ENCODE peak calls at places on chromosomes 7 and 10, in five cellular contexts. E, U, G, F and M are unnamed samples.

GRCh38 chr10:69703256-69703655 is 73.2 kb downstream of the FAM241B start:
- DNase-seq in U (no peak), F (no peak), G (no peak), E (no peak), M (no peak)

GRCh38 chr10:122393288-122393687 is 18.8 kb downstream of the PLEKHA1 start:
- DNase-seq in U (no peak), F (no peak), E (no peak), G (no peak), M (no peak)

GRCh38 chr10:91340613-91341362 is 69.4 kb upstream of the HECTD2 start:
- DNase-seq in E (no peak), G (no peak), F (peak; percentile 49), U (peak; percentile 78), M (no peak)

GRCh38 chr7:141042222-141043193 is 27.8 kb upstream of the MRPS33 start:
- DNase-seq in G (no peak), F (no peak), U (no peak), E (no peak), M (no peak)

GRCh38 chr10:88743999-88744398 is 15.8 kb upstream of the LIPN start:
- DNase-seq in E (no peak), U (no peak), G (no peak), F (no peak), M (no peak)

GRCh38 chr10:79445217-79445707 is at the start of gene ZCCHC24:
- DNase-seq in U (peak; percentile 57), F (peak; percentile 60), G (peak; percentile 45), E (peak; percentile 22), M (no peak)

GRCh38 chr10:18860591-18861205 is 187.9 kb upstream of the MALRD1 start:
- DNase-seq in U (no peak), E (no peak), G (no peak), F (no peak), M (no peak)

GRCh38 chr10:35640951-35641429 is 1.1 kb downstream of the FZD8 start:
- DNase-seq in U (peak; percentile 51), G (peak; percentile 55), E (peak; percentile 31), F (peak; percentile 50), M (no peak)

GRCh38 chr10:48506147-48506917 is 98.5 kb downstream of the ARHGAP22 start:
- DNase-seq in F (no peak), U (no peak), E (peak; percentile 68), G (no peak), M (no peak)

GRCh38 chr10:129774082-129774735 is 189.9 kb downstream of the EBF3 start:
- DNase-seq in E (no peak), F (no peak), G (no peak), U (no peak), M (no peak)

GRCh38 chr7:139055674-139056073 is 19.8 kb upstream of the ZC3HAV1L start:
- DNase-seq in F (no peak), U (no peak), G (no peak), E (no peak), M (no peak)

GRCh38 chr10:43287056-43288007 is 20.5 kb upstream of the RASGEF1A start:
- DNase-seq in U (no peak), G (peak; percentile 87), E (peak; percentile 66), F (peak; percentile 58), M (no peak)

GRCh38 chr7:137996386-137996851 is 5.5 kb downstream of the CREB3L2 start:
- DNase-seq in G (no peak), E (no peak), F (no peak), U (peak; percentile 34), M (no peak)

GRCh38 chr10:71077143-71077581 is 135.2 kb upstream of the UNC5B start:
- DNase-seq in U (no peak), G (no peak), F (no peak), E (no peak), M (no peak)

GRCh38 chr7:121410829-121411596 is 14.9 kb upstream of the FAM3C start:
- DNase-seq in G (no peak), E (no peak), F (no peak), U (no peak), M (no peak)

GRCh38 chr7:121406461-121406860 is 10.4 kb upstream of the FAM3C start:
- DNase-seq in E (no peak), U (no peak), F (no peak), G (no peak), M (no peak)

GRCh38 chr7:121404348-121404747 is 8.2 kb upstream of the FAM3C start:
- DNase-seq in G (no peak), U (no peak), E (no peak), F (no peak), M (no peak)

GRCh38 chr7:121411597-121411979 is 15.5 kb upstream of the FAM3C start:
- DNase-seq in G (no peak), F (no peak), U (no peak), E (no peak), M (no peak)

GRCh38 chr7:121406866-121407439 is 10.8 kb upstream of the FAM3C start:
- DNase-seq in E (no peak), U (no peak), F (no peak), G (no peak), M (no peak)
- TF ChIP-seq POLR2A in E (no peak), U (no peak), F (no peak), G (no peak), M (no peak)

DNA sequence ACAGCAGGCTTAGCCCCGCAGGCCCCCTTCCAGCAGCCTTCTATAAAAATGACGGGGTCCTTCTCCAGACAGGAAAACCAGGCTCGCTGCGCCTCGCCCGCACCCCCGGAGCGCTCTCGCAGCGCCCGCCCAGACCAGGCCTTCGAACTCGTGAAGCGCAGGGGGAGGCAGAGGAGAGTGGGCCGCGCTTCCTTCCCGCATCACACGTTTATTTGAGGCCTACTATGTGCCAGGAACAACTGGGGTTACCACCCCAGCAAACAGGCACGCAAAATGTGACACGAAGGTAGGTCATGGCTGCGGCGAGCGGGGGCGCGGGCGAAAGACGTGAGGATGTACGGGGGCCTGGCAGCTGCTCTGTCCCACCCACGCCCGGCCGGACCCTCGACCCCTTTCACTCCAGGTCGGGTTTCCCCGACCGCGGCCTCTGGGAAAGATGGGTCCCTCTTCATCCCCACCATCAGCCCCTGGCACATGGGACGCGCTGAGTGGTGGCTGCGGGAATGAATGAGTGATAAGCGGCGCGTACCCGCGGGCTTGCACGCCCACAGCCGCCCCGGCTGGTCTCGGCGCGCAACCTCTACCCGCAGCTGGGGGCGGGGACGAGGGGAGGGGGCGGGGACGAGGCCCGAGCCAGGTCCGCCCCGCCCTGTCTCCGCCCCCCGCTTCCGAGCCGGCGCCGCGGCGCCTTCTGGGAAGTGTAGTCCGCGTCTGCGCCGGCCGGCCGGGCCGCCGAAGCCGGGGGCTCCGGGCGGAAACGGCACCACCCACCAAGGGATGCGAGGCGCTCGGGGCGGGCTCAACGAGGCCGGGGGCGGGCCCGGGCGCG is 59.1 kb downstream of the ZNF467 start:
- DNase-seq in F (peak; percentile 78), U (peak; percentile 77), E (no peak), G (peak; percentile 77), M (peak; percentile 83)
- TF ChIP-seq POLR2A in F (peak; percentile 60), U (no peak), E (no peak), G (no peak), M (no peak)

GRCh38 chr7:157987906-157988305 is 599.7 kb downstream of the PTPRN2 start:
- DNase-seq in E (no peak), F (no peak), U (no peak), G (no peak), M (no peak)
- TF ChIP-seq POLR2A in E (no peak), F (no peak), U (no peak), G (no peak), M (no peak)

DNA sequence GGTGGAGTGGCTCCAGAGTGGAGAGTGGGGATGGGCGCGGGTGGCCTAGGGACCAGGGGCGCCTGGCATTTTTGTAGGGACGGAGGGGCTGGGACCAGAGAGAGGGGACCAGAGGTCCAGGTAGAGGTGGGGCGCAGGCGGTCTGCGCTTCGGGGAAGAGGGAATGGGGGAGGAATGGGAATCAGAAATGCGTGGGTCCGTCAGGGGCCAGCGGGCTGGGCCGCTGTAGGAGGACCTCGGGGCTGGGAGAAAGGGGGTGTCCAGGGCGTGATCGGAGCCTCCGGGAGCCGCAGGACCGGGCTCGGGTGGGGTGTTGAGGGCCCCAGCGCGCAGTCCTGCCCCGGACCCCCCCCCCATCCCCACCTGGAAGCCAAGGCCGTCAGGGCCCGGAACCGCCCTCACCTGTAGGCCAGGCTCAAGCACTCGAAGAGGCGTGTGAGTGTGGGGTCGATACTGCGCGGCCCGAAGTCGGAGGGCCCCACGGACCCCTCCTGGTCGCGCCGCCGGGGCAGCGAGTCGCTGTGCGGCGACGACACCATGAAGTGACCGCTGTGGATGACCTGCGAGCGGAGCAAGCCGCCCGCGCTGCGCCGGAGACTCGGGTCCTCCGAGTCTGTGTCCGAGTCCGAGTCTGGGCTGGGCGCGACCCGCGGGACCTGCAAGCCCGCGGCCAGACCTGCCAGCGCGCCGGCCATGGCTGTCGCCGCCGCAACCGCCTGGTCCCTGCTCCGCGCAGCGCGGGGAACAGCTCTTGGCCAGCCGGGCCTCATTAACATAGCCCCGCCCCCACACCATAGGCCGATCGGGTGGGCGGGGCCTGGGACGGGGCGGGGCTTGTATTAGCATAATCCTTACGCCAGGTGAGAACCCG is at the start of gene MLXIPL:
- DNase-seq in F (no peak), E (peak; percentile 75), U (peak; percentile 89), G (peak; percentile 74), M (peak; percentile 24)
- TF ChIP-seq POLR2A in F (no peak), E (peak; percentile 90), U (peak; percentile 92), G (no peak), M (no peak)

GRCh38 chr7:74215921-74216320 is 6.1 kb downstream of the LAT2 start:
- DNase-seq in G (no peak), F (no peak), E (no peak), U (no peak), M (no peak)
- TF ChIP-seq POLR2A in G (no peak), F (no peak), E (no peak), U (no peak), M (no peak)

DNA sequence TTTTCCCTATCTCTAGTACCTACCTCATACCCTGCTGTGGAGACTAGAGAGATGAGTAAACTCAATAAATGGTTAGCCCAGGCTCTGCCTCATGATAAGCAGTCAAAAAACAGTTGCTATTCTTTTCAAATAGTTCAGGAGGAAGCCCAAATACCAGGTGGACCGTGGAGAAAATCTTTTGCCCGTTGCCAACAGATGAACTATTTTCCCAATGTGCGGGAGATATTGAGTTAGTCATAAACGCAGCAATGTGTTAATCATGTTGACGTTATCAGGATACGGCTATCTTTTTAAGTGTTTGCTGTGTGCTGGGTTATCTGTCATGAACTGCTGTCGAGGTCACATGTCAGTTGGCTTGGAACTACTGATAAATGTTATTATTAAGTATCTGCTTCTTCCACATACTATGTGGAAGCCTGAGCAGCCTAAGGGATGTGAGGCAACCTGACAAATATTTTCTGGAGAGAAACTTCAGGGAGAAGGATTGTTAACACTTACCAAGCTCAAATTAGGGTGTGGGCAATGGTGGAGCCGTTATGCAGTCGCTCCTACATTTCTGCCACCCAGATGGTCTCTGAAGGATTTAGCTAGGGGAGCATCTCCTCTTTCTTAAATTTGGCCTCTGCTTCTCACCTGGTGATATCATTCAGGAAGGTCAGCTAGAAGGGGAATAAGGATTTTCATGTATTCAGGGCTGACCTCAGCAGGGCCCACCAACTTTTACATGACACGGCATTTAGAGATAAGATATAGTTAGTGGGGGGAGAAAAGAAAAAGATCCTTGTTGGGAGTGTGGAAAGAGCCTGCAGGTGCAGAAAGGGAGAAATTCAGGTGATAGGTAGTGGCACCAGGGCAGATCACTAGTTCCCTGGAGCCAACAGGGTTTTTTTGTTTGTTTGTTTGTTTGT is 33.5 kb upstream of the SLC26A3 start:
- DNase-seq in G (no peak), U (no peak), E (peak; percentile 31), F (no peak), M (no peak)
- TF ChIP-seq POLR2A in G (no peak), U (no peak), E (no peak), F (no peak), M (no peak)